ENCODE peak calls at places on chromosomes 1 and 21, in nine cellular contexts. One of them, this sample, is unnamed.

GRCh38 chr1:97433094-97433493 is 487.7 kb downstream of the DPYD start:
- DNase-seq in non-pigmented ciliary epithelial cell: no peak
- DNase-seq in RPMI7951: no peak
- DNase-seq in mesenchymal stem cell: no peak
- DNase-seq in heart left ventricle: no peak
- DNase-seq in effector memory CD4-positive, alpha-beta T cell: no peak
- DNase-seq in EH: no peak
- DNase-seq in SIG-M5: no peak
- DNase-seq in hypothalamus: no peak
- DNase-seq in this sample: no peak

GRCh38 chr21:35266546-35266945 is 217.4 kb upstream of the RUNX1 start:
- DNase-seq in non-pigmented ciliary epithelial cell: no peak
- DNase-seq in RPMI7951: peak; percentile 62
- DNase-seq in mesenchymal stem cell: no peak
- DNase-seq in heart left ventricle: no peak
- DNase-seq in effector memory CD4-positive, alpha-beta T cell: no peak
- DNase-seq in EH: peak; percentile 63
- DNase-seq in SIG-M5: no peak
- DNase-seq in hypothalamus: no peak
- DNase-seq in this sample: no peak

GRCh38 chr1:203644191-203644590 is 17.6 kb downstream of the ATP2B4 start:
- DNase-seq in non-pigmented ciliary epithelial cell: no peak
- DNase-seq in RPMI7951: no peak
- DNase-seq in mesenchymal stem cell: no peak
- DNase-seq in heart left ventricle: no peak
- DNase-seq in effector memory CD4-positive, alpha-beta T cell: no peak
- DNase-seq in EH: no peak
- DNase-seq in SIG-M5: no peak
- DNase-seq in hypothalamus: no peak
- DNase-seq in this sample: no peak

GRCh38 chr1:177383715-177384114 is 213.0 kb downstream of the BRINP2 start:
- DNase-seq in non-pigmented ciliary epithelial cell: no peak
- DNase-seq in RPMI7951: no peak
- DNase-seq in mesenchymal stem cell: no peak
- DNase-seq in heart left ventricle: no peak
- DNase-seq in effector memory CD4-positive, alpha-beta T cell: no peak
- DNase-seq in EH: no peak
- DNase-seq in SIG-M5: no peak
- DNase-seq in hypothalamus: no peak
- DNase-seq in this sample: no peak

GRCh38 chr1:7407547-7407895 is 363.6 kb upstream of the VAMP3 start:
- DNase-seq in non-pigmented ciliary epithelial cell: no peak
- DNase-seq in RPMI7951: no peak
- DNase-seq in mesenchymal stem cell: no peak
- DNase-seq in heart left ventricle: no peak
- DNase-seq in effector memory CD4-positive, alpha-beta T cell: no peak
- DNase-seq in EH: no peak
- DNase-seq in SIG-M5: no peak
- DNase-seq in hypothalamus: no peak
- DNase-seq in this sample: no peak

GRCh38 chr1:11238311-11238710 is 24.0 kb downstream of the MTOR start:
- DNase-seq in non-pigmented ciliary epithelial cell: no peak
- DNase-seq in RPMI7951: no peak
- DNase-seq in mesenchymal stem cell: no peak
- DNase-seq in heart left ventricle: no peak
- DNase-seq in effector memory CD4-positive, alpha-beta T cell: no peak
- DNase-seq in EH: no peak
- DNase-seq in SIG-M5: no peak
- DNase-seq in hypothalamus: no peak
- DNase-seq in this sample: no peak

GRCh38 chr1:241253491-241253890 is 103.5 kb downstream of the RGS7 start:
- DNase-seq in non-pigmented ciliary epithelial cell: peak; percentile 9
- DNase-seq in RPMI7951: peak; percentile 10
- DNase-seq in mesenchymal stem cell: no peak
- DNase-seq in heart left ventricle: no peak
- DNase-seq in effector memory CD4-positive, alpha-beta T cell: no peak
- DNase-seq in EH: peak; percentile 90
- DNase-seq in SIG-M5: no peak
- DNase-seq in hypothalamus: no peak
- DNase-seq in this sample: peak; percentile 11

GRCh38 chr1:13813398-13814012 is 113.5 kb downstream of the PRDM2 start:
- DNase-seq in non-pigmented ciliary epithelial cell: no peak
- DNase-seq in RPMI7951: no peak
- DNase-seq in mesenchymal stem cell: peak; percentile 31
- DNase-seq in heart left ventricle: no peak
- DNase-seq in effector memory CD4-positive, alpha-beta T cell: peak; percentile 37
- DNase-seq in EH: peak; percentile 39
- DNase-seq in SIG-M5: no peak
- DNase-seq in hypothalamus: no peak
- DNase-seq in this sample: no peak

GRCh38 chr1:108639899-108640560 is 20.9 kb downstream of the HENMT1 start:
- DNase-seq in non-pigmented ciliary epithelial cell: no peak
- DNase-seq in RPMI7951: no peak
- DNase-seq in mesenchymal stem cell: no peak
- DNase-seq in heart left ventricle: no peak
- DNase-seq in effector memory CD4-positive, alpha-beta T cell: peak; percentile 5
- DNase-seq in EH: no peak
- DNase-seq in SIG-M5: no peak
- DNase-seq in hypothalamus: no peak
- DNase-seq in this sample: no peak

GRCh38 chr1:2966940-2967725 is 54.1 kb upstream of the ACTRT2 start:
- DNase-seq in non-pigmented ciliary epithelial cell: no peak
- DNase-seq in RPMI7951: no peak
- DNase-seq in mesenchymal stem cell: no peak
- DNase-seq in heart left ventricle: no peak
- DNase-seq in effector memory CD4-positive, alpha-beta T cell: no peak
- DNase-seq in EH: no peak
- DNase-seq in SIG-M5: no peak
- DNase-seq in hypothalamus: no peak
- DNase-seq in this sample: no peak

GRCh38 chr1:214349781-214350180 is 68.8 kb downstream of the SMYD2 start:
- DNase-seq in non-pigmented ciliary epithelial cell: no peak
- DNase-seq in RPMI7951: no peak
- DNase-seq in mesenchymal stem cell: no peak
- DNase-seq in heart left ventricle: no peak
- DNase-seq in effector memory CD4-positive, alpha-beta T cell: no peak
- DNase-seq in EH: peak; percentile 71
- DNase-seq in SIG-M5: no peak
- DNase-seq in hypothalamus: no peak
- DNase-seq in this sample: no peak

GRCh38 chr1:100622037-100622436 is 84.1 kb downstream of the GPR88 start:
- DNase-seq in non-pigmented ciliary epithelial cell: peak; percentile 98
- DNase-seq in RPMI7951: peak; percentile 98
- DNase-seq in mesenchymal stem cell: peak; percentile 96
- DNase-seq in heart left ventricle: no peak
- DNase-seq in effector memory CD4-positive, alpha-beta T cell: no peak
- DNase-seq in EH: peak; percentile 99
- DNase-seq in SIG-M5: no peak
- DNase-seq in hypothalamus: no peak
- DNase-seq in this sample: peak; percentile 81

GRCh38 chr1:43074709-43075108 is 97.4 kb downstream of the EBNA1BP2 start:
- DNase-seq in non-pigmented ciliary epithelial cell: no peak
- DNase-seq in RPMI7951: no peak
- DNase-seq in mesenchymal stem cell: no peak
- DNase-seq in heart left ventricle: no peak
- DNase-seq in effector memory CD4-positive, alpha-beta T cell: no peak
- DNase-seq in EH: no peak
- DNase-seq in SIG-M5: no peak
- DNase-seq in hypothalamus: no peak
- DNase-seq in this sample: no peak

GRCh38 chr1:71786218-71786617 is 496.1 kb downstream of the NEGR1 start:
- DNase-seq in non-pigmented ciliary epithelial cell: no peak
- DNase-seq in RPMI7951: no peak
- DNase-seq in mesenchymal stem cell: no peak
- DNase-seq in heart left ventricle: no peak
- DNase-seq in effector memory CD4-positive, alpha-beta T cell: no peak
- DNase-seq in EH: no peak
- DNase-seq in SIG-M5: no peak
- DNase-seq in hypothalamus: no peak
- DNase-seq in this sample: no peak

GRCh38 chr1:151340870-151341754 is 5.9 kb downstream of the RFX5 start:
- DNase-seq in non-pigmented ciliary epithelial cell: no peak
- DNase-seq in RPMI7951: peak; percentile 82
- DNase-seq in mesenchymal stem cell: peak; percentile 93
- DNase-seq in heart left ventricle: peak; percentile 43
- DNase-seq in effector memory CD4-positive, alpha-beta T cell: peak; percentile 26
- DNase-seq in EH: peak; percentile 87
- DNase-seq in SIG-M5: peak; percentile 34
- DNase-seq in hypothalamus: no peak
- DNase-seq in this sample: no peak

GRCh38 chr1:2480236-2480985 is 4.3 kb downstream of the PLCH2 start:
- DNase-seq in non-pigmented ciliary epithelial cell: no peak
- DNase-seq in RPMI7951: no peak
- DNase-seq in mesenchymal stem cell: no peak
- DNase-seq in heart left ventricle: no peak
- DNase-seq in effector memory CD4-positive, alpha-beta T cell: no peak
- DNase-seq in EH: no peak
- DNase-seq in SIG-M5: no peak
- DNase-seq in hypothalamus: no peak
- DNase-seq in this sample: no peak

GRCh38 chr1:241645199-241645598 is 5.0 kb upstream of the CHML start:
- DNase-seq in non-pigmented ciliary epithelial cell: no peak
- DNase-seq in RPMI7951: no peak
- DNase-seq in mesenchymal stem cell: no peak
- DNase-seq in heart left ventricle: no peak
- DNase-seq in effector memory CD4-positive, alpha-beta T cell: no peak
- DNase-seq in EH: peak; percentile 12
- DNase-seq in SIG-M5: no peak
- DNase-seq in hypothalamus: no peak
- DNase-seq in this sample: no peak

GRCh38 chr1:17606826-17607440 is 67.4 kb downstream of the ARHGEF10L start:
- DNase-seq in non-pigmented ciliary epithelial cell: peak; percentile 15
- DNase-seq in RPMI7951: peak; percentile 57
- DNase-seq in mesenchymal stem cell: peak; percentile 66
- DNase-seq in heart left ventricle: peak; percentile 72
- DNase-seq in effector memory CD4-positive, alpha-beta T cell: no peak
- DNase-seq in EH: peak; percentile 74
- DNase-seq in SIG-M5: no peak
- DNase-seq in hypothalamus: peak; percentile 28
- DNase-seq in this sample: peak; percentile 50

This sample was measured in T1000.